ENCODE peak calls at places on chromosomes 6 and 20, in four cellular contexts. B is astrocyte of the spinal cord, E is fibroblast of villous mesenchyme, N is osteoblast. J is an unnamed sample.

GRCh38 chr6:148457137-148457842 is 114.7 kb downstream of the SASH1 start:
- DNase-seq in B (peak), E (no peak), N (peak), J (peak)

GRCh38 chr20:62908971-62909791 is 17.1 kb downstream of the DIDO1 start:
- DNase-seq in B (no peak), E (no peak), N (peak), J (no peak)

GRCh38 chr20:23118144-23118543 is 32.0 kb upstream of the CD93 start:
- DNase-seq in B (no peak), E (no peak), N (peak), J (no peak)

GRCh38 chr6:797479-798077 is 104.6 kb upstream of the EXOC2 start:
- DNase-seq in B (peak), E (peak), N (peak), J (peak)

GRCh38 chr20:327041-327945 is 1.9 kb downstream of the SOX12 start:
- DNase-seq in B (peak), E (peak), N (peak), J (peak)

GRCh38 chr6:79030023-79030422 is 48.0 kb downstream of the PHIP start:
- DNase-seq in B (no peak), E (no peak), N (no peak), J (no peak)

GRCh38 chr6:87333591-87334181 is 4.6 kb upstream of the GJB7 start:
- DNase-seq in B (no peak), E (peak), N (no peak), J (peak)

GRCh38 chr20:2237059-2237458 is 58.7 kb upstream of the TGM3 start:
- DNase-seq in B (peak), E (peak), N (peak), J (peak)

GRCh38 chr6:52666523-52666922 is 4.4 kb upstream of the TMEM14A start:
- DNase-seq in B (no peak), E (no peak), N (no peak), J (no peak)

GRCh38 chr6:39128106-39128505 is 13.1 kb upstream of the SAYSD1 start:
- DNase-seq in B (no peak), E (no peak), N (no peak), J (peak)

GRCh38 chr6:53925891-53926290 is 131.1 kb downstream of the LRRC1 start:
- DNase-seq in B (no peak), E (no peak), N (no peak), J (no peak)

GRCh38 chr6:33787954-33788693 is 806 bp downstream of the LEMD2 start:
- DNase-seq in B (peak), E (peak), N (peak), J (peak)

GRCh38 chr20:8132632-8133587 is 844 bp downstream of the PLCB1 start:
- DNase-seq in B (no peak), E (peak), N (peak), J (peak)

GRCh38 chr6:13373488-13373886 is 45.1 kb upstream of the TBC1D7 start:
- DNase-seq in B (no peak), E (no peak), N (no peak), J (peak)

GRCh38 chr6:136614350-136614749 is 64.1 kb upstream of the MAP7 start:
- DNase-seq in B (no peak), E (no peak), N (no peak), J (no peak)

GRCh38 chr6:136611133-136611532 is 60.9 kb upstream of the MAP7 start:
- DNase-seq in B (no peak), E (no peak), N (no peak), J (no peak)

GRCh38 chr6:136613477-136613876 is 63.3 kb upstream of the MAP7 start:
- DNase-seq in B (peak), E (no peak), N (no peak), J (peak)

GRCh38 chr6:136614994-136615393 is 64.8 kb upstream of the MAP7 start:
- DNase-seq in B (no peak), E (no peak), N (no peak), J (no peak)

GRCh38 chr6:136612666-136613389 is 62.6 kb upstream of the MAP7 start:
- DNase-seq in B (no peak), E (no peak), N (no peak), J (no peak)
- TF ChIP-seq CTCF in B (no peak), E (no peak), N (no peak), J (no peak)

GRCh38 chr6:110332281-110332680 is 25.9 kb downstream of the METTL24 start:
- DNase-seq in B (no peak), E (no peak), N (no peak), J (no peak)

GRCh38 chr6:110329729-110330436 is 28.3 kb downstream of the METTL24 start:
- DNase-seq in B (no peak), E (peak), N (no peak), J (peak)

GRCh38 chr6:110329348-110329728 is 28.8 kb downstream of the METTL24 start:
- DNase-seq in B (no peak), E (peak), N (peak), J (no peak)

GRCh38 chr6:110331816-110332215 is 26.3 kb downstream of the METTL24 start:
- DNase-seq in B (no peak), E (peak), N (no peak), J (no peak)

DNA sequence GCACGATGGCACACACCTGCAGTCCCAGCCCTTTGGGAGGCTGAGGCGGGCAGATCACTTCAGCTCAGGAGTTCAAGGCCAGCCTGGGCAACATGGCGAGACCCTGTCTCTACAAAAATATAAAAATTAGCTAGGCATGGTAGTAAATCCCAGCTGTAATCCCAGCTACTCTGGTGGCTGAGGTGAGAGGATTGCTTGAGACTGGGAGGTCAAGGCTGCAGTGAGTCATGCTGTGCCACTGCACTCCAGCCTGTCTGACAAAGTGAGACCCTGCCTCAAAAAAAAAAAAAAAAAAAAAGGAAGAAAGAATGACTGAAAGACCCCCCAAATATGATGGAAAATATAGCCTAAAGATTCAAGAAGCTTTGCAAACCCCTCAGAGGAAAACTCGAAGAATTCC is 26.8 kb downstream of the METTL24 start:
- DNase-seq in B (no peak), E (no peak), N (no peak), J (no peak)
- H3K4me3 ChIP-seq in B (no peak), E (no peak), N (no peak), J (no peak)

GRCh38 chr20:41380551-41381262 is 14.1 kb upstream of the EMILIN3 start:
- DNase-seq in B (no peak), E (no peak), N (peak), J (no peak)
- TF ChIP-seq CTCF in B (no peak), E (no peak), N (no peak), J (no peak)

GRCh38 chr20:53738945-53739798 is 145.5 kb upstream of the ZNF217 start:
- DNase-seq in B (no peak), E (peak), N (no peak), J (peak)

GRCh38 chr20:53738039-53738944 is 144.7 kb upstream of the ZNF217 start:
- DNase-seq in B (peak), E (peak), N (no peak), J (peak)

GRCh38 chr20:53736757-53737403 is 143.2 kb upstream of the ZNF217 start:
- DNase-seq in B (no peak), E (peak), N (peak), J (peak)

GRCh38 chr20:53736122-53736756 is 142.6 kb upstream of the ZNF217 start:
- DNase-seq in B (no peak), E (no peak), N (no peak), J (peak)

DNA sequence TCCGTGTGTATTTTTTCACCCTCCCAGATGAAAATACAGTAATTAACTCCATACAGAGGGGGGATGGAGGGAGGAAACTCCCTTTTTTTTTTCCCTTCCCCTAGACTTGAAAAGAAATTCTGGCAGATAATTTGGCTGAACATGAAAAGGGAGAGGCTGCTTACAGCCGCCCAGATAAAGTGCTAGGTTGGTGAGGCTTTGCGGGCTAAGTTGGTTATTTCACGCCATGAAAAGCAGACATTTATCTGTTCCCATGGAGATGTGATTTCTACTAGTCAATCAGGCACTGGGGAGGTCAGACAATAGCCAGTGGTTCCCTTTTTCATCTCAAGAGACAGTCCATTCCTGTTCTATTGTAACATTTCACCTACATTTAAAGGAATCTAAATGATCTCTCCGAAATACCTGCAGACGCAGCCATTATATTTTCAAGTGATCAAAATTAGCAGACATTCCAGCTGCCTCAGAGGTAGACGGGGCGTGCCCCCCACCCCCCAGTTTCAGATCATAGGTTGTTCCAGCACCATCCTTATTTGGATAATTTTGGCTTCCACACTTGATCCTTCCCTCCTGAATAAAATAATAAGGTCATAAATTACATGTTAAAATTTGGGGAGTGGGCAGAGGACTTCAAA is 143.9 kb upstream of the ZNF217 start:
- DNase-seq in B (no peak), E (peak), N (no peak), J (peak)
- H3K4me3 ChIP-seq in B (no peak), E (no peak), N (peak), J (no peak)

DNA sequence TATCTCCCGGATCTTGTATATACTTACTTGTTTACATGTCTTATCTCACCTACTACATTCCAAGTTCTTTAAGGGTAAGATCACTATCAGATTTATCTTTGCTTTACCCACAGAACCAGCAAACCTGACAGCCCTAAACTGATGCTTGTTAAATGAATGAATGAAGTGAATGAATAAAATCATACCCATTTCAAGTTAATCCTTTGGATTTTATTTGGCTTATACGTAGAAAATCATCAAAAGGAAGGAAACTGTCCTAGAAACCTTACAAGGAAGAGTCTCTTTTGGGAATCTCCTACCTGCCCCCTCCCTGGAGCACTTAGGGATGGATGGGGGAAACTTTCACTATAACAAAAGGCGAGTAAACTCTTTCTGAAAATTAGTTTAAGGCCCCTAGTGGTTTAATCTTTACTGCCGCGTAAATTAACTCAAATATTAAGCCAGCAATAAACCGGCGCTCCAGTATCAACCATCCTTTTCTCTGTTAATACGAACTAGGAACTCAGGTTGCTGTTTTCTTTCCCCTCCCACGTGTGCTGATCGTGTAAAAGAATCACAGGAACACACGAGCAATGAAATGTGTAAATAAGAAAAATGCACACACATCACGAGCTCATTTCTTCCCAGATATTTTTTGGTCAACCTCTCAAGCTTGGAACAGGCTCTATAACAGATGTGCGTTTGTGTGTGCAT is 1.2 kb upstream of the UTRN start:
- DNase-seq in B (peak), E (peak), N (peak), J (peak)
- TF ChIP-seq CTCF in B (no peak), E (peak), N (peak), J (peak)

DNA sequence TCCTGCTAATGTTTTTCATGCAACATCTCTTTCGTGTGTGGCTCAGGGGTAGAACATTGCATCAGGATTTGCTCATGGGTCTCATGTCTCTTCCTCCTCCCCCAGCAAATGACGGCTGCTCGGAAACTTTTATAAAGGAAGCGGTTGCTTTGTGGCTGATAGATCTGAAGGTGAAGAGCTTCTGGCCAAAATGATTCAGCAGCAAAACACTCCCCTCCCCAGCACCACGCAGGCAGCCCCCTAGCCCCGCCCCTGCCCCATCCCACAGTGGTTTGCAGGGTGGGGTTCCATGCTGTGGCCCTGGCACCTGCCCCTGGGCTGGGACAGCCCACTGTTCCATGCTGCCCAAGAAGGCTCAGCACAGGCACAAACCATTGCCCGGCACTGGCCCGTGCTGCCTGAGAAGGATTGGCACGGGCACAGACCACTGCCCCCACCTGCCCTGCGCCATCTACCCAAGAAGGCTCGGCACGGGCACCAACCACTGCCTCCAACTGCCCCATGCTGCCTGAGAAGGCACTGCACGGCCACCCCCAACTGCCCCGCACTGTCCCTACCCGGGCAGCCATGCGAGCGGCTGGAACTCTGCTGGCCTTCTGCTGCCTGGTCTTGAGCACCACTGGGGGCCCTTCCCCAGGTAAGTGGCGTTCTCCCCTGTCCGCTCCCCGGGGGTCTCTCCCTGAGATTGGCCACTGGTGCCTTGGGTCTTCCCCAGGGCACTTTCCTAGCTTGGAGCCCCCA is at the start of gene CST7:
- DNase-seq in B (no peak), E (no peak), N (no peak), J (no peak)
- H3K4me3 ChIP-seq in B (no peak), E (no peak), N (no peak), J (no peak)